ENCODE peak calls at places on chromosomes 6 and 20, in seven cellular contexts. L is COR-L47; Z is Calu3; P is stimulated activated CD4-positive, alpha-beta T cell treated with anti-CD3 and anti-CD28 coated beads, Interleukin-12 subunit alpha, Interleukin-12 subunit beta, amount 100 ng/mL, for 48 hours; B is central memory CD4-positive, alpha-beta T cell; K is endothelial cell; T is GM06990. Y is an unnamed sample.

GRCh38 chr6:122014961-122015360 is 384.5 kb upstream of the HSF2 start:
- DNase-seq in P (no peak), T (no peak), Z (no peak), L (no peak), K (no peak), B (no peak), Y (no peak)

GRCh38 chr6:122364084-122364483 is 35.4 kb upstream of the HSF2 start:
- DNase-seq in B (no peak), Z (no peak), K (no peak), P (no peak), L (no peak), T (no peak), Y (no peak)

GRCh38 chr6:3697609-3698008 is 53.9 kb downstream of the PXDC1 start:
- DNase-seq in Z (no peak), P (no peak), T (no peak), L (no peak), B (no peak), K (no peak), Y (no peak)

GRCh38 chr6:85747093-85747492 is 104.4 kb upstream of the SYNCRIP start:
- DNase-seq in L (no peak), P (no peak), T (no peak), B (no peak), K (no peak), Z (no peak), Y (no peak)

GRCh38 chr20:59159091-59159821 is 4.4 kb upstream of the ZNF831 start:
- DNase-seq in P (peak; percentile 36), B (peak; percentile 88), Z (peak; percentile 22), T (no peak), L (no peak), K (no peak), Y (no peak)

GRCh38 chr6:115885636-115886366 is 174.9 kb downstream of the FRK start:
- DNase-seq in Z (no peak), B (no peak), L (no peak), P (no peak), K (no peak), T (no peak), Y (peak; percentile 12)

GRCh38 chr6:4740032-4740431 is 36.2 kb upstream of the CDYL start:
- DNase-seq in B (no peak), L (no peak), K (no peak), P (no peak), Z (no peak), T (no peak), Y (no peak)

GRCh38 chr20:23856226-23856625 is 23.3 kb downstream of the CST5 start:
- DNase-seq in K (no peak), Z (no peak), P (no peak), L (no peak), B (no peak), T (no peak), Y (no peak)

GRCh38 chr6:33622456-33623431 is 1.6 kb downstream of the ITPR3 start:
- DNase-seq in L (no peak), Z (no peak), P (no peak), B (no peak), T (no peak), K (no peak), Y (peak; percentile 62)

GRCh38 chr6:73042892-73043291 is 182.4 kb downstream of the KHDC1L start:
- DNase-seq in K (no peak), T (no peak), B (no peak), Z (no peak), L (no peak), P (no peak), Y (no peak)

Y was measured in GM13976.